ENCODE peak calls at places on chromosomes 6 and 20, in nine cellular contexts. I is cardiac fibroblast; H is GM23248; X is lower lobe of right lung; T is PC-9; U is aorta; C is ovary; M is prostate gland; Q is CD8-positive, alpha-beta T cell. O is an unnamed sample.

GRCh38 chr6:168385858-168386735 is 54.9 kb upstream of the SMOC2 start:
- DNase-seq in I (no peak), H (no peak), X (no peak), T (no peak), U (no peak), C (no peak), M (no peak), Q (no peak), O (no peak)

GRCh38 chr20:50852085-50852484 is 57.2 kb downstream of the BCAS4 start:
- DNase-seq in I (no peak), H (no peak), X (no peak), T (no peak), U (no peak), C (no peak), M (no peak), Q (no peak), O (no peak)

GRCh38 chr6:138001750-138002349 is 105.4 kb downstream of the PERP start:
- DNase-seq in I (peak), H (peak), X (no peak), T (peak), U (peak), C (no peak), M (peak), Q (peak), O (peak)

GRCh38 chr6:108635505-108636226 is 74.9 kb downstream of the FOXO3 start:
- DNase-seq in I (no peak), H (no peak), X (peak), T (no peak), U (no peak), C (no peak), M (no peak), Q (peak), O (no peak)

GRCh38 chr20:47353697-47354387 is 2.7 kb downstream of the ZMYND8 start:
- DNase-seq in I (peak), H (peak), X (peak), T (no peak), U (no peak), C (no peak), M (no peak), Q (no peak), O (peak)

GRCh38 chr6:30781697-30782424 is 37.5 kb upstream of the IER3 start:
- DNase-seq in I (peak), H (peak), X (peak), T (peak), U (peak), C (peak), M (peak), Q (peak), O (peak)

GRCh38 chr6:139449611-139450000 is 75.2 kb upstream of the CITED2 start:
- DNase-seq in I (peak), H (peak), X (no peak), T (no peak), U (no peak), C (no peak), M (no peak), Q (no peak), O (peak)

GRCh38 chr20:5003626-5004025 is 2.3 kb upstream of the SLC23A2 start:
- DNase-seq in I (no peak), H (no peak), X (no peak), T (no peak), U (no peak), C (no peak), M (no peak), Q (no peak), O (no peak)

GRCh38 chr20:25532971-25533391 is 52.4 kb downstream of the NINL start:
- DNase-seq in I (peak), H (no peak), X (no peak), T (no peak), U (no peak), C (no peak), M (no peak), Q (no peak), O (peak)
- H3K4me3 ChIP-seq in I (no peak), H (no peak), X (no peak), T (no peak), U (peak), C (no peak), M (no peak), Q (no peak), O (peak)

GRCh38 chr6:72552938-72553337 is 68.9 kb upstream of the KCNQ5 start:
- DNase-seq in I (peak), H (peak), X (no peak), T (no peak), U (no peak), C (no peak), M (no peak), Q (no peak), O (peak)

GRCh38 chr6:72553531-72554202 is 68.2 kb upstream of the KCNQ5 start:
- DNase-seq in I (peak), H (peak), X (no peak), T (no peak), U (no peak), C (no peak), M (no peak), Q (no peak), O (peak)

GRCh38 chr6:72551470-72551869 is 70.4 kb upstream of the KCNQ5 start:
- DNase-seq in I (no peak), H (no peak), X (no peak), T (no peak), U (no peak), C (no peak), M (no peak), Q (no peak), O (no peak)

GRCh38 chr6:72554761-72555221 is 67.1 kb upstream of the KCNQ5 start:
- DNase-seq in I (peak), H (peak), X (no peak), T (no peak), U (no peak), C (no peak), M (no peak), Q (no peak), O (peak)

GRCh38 chr6:72554203-72554564 is 67.7 kb upstream of the KCNQ5 start:
- DNase-seq in I (peak), H (peak), X (no peak), T (no peak), U (no peak), C (no peak), M (no peak), Q (no peak), O (peak)
- H3K4me3 ChIP-seq in I (no peak), H (peak), X (no peak), T (no peak), U (no peak), C (no peak), M (no peak), Q (no peak), O (no peak)

DNA sequence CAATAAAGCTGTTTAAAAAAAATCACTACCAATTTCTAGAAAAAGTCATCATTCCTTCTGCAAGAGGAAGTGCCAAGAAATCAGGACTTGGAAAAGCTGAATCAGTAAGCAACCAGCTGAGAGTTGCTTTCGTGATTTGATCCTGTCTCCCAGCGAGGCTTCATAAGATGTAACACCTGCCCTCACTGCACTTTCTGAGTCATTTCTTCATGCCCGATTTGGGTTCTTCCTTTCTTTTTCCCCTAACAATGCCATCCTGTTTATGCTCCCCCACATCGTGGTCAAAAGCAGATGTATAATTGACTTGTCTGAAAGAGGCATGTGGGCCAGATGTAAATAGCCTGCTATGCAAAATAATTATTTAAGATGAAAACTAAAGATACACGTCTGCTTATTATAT is 52.1 kb downstream of the RIPOR2 start:
- DNase-seq in I (peak), H (peak), X (no peak), T (no peak), U (no peak), C (no peak), M (no peak), Q (no peak), O (no peak)
- H3K4me3 ChIP-seq in I (no peak), H (no peak), X (no peak), T (no peak), U (no peak), C (no peak), M (no peak), Q (no peak), O (no peak)

GRCh38 chr6:159062564-159062945 is 17.8 kb upstream of the TAGAP start:
- DNase-seq in I (no peak), H (no peak), X (no peak), T (no peak), U (no peak), C (no peak), M (no peak), Q (peak), O (no peak)
- H3K4me3 ChIP-seq in I (no peak), H (no peak), X (no peak), T (no peak), U (no peak), C (no peak), M (no peak), Q (peak), O (no peak)

GRCh38 chr6:1077822-1078221 is 234.1 kb upstream of the FOXQ1 start:
- DNase-seq in I (no peak), H (no peak), X (no peak), T (no peak), U (no peak), C (no peak), M (no peak), Q (no peak), O (no peak)
- H3K4me3 ChIP-seq in I (no peak), H (no peak), X (no peak), T (no peak), U (no peak), C (no peak), M (no peak), Q (no peak), O (no peak)